ENCODE peak calls at places on chromosomes 4 and X, in five cellular contexts. One of them, this sample, is unnamed.
A peak's percentile ranks its signal among the peaks of the same experiment; 100 is the strongest.

GRCh38 chrX:135420831-135421230 is 913 bp upstream of the SMIM10L2A start:
- DNase-seq in GM23248: no peak
- DNase-seq in OCI-LY7: no peak
- DNase-seq in aorta: no peak
- DNase-seq in thoracic aorta: no peak
- DNase-seq in this sample: no peak

GRCh38 chr4:107854326-107855030 is 29.7 kb downstream of the SGMS2 start:
- DNase-seq in OCI-LY7: no peak
- DNase-seq in aorta: no peak
- DNase-seq in GM23248: peak; percentile 81
- DNase-seq in thoracic aorta: no peak
- DNase-seq in this sample: no peak

GRCh38 chrX:96692911-96693310 is 8.3 kb downstream of the DIAPH2 start:
- DNase-seq in thoracic aorta: no peak
- DNase-seq in OCI-LY7: no peak
- DNase-seq in GM23248: peak; percentile 49
- DNase-seq in aorta: no peak
- DNase-seq in this sample: no peak

GRCh38 chr4:42671431-42672194 is 14.7 kb upstream of the ATP8A1 start:
- DNase-seq in GM23248: no peak
- DNase-seq in thoracic aorta: no peak
- DNase-seq in aorta: no peak
- DNase-seq in OCI-LY7: peak; percentile 74
- DNase-seq in this sample: no peak

GRCh38 chr4:54315561-54315960 is 86.5 kb downstream of the PDGFRA start:
- DNase-seq in thoracic aorta: no peak
- DNase-seq in OCI-LY7: peak; percentile 72
- DNase-seq in aorta: no peak
- DNase-seq in GM23248: no peak
- DNase-seq in this sample: no peak

GRCh38 chr4:88320780-88321373 is 36.5 kb upstream of the PPM1K start:
- DNase-seq in GM23248: peak; percentile 3
- DNase-seq in thoracic aorta: no peak
- DNase-seq in OCI-LY7: peak; percentile 89
- DNase-seq in aorta: no peak
- DNase-seq in this sample: no peak

GRCh38 chr4:10108391-10108790 is 8.2 kb downstream of the WDR1 start:
- DNase-seq in aorta: no peak
- DNase-seq in OCI-LY7: no peak
- DNase-seq in thoracic aorta: no peak
- DNase-seq in GM23248: peak; percentile 30
- DNase-seq in this sample: no peak

GRCh38 chr4:107071108-107071507 is 35.0 kb upstream of the DKK2 start:
- DNase-seq in aorta: no peak
- DNase-seq in thoracic aorta: no peak
- DNase-seq in OCI-LY7: no peak
- DNase-seq in GM23248: no peak
- DNase-seq in this sample: no peak

GRCh38 chr4:11151500-11151899 is 277.2 kb downstream of the HS3ST1 start:
- DNase-seq in thoracic aorta: no peak
- DNase-seq in OCI-LY7: no peak
- DNase-seq in aorta: no peak
- DNase-seq in GM23248: no peak
- DNase-seq in this sample: no peak

GRCh38 chr4:77073981-77074865 is 1.6 kb downstream of the CCNI start:
- DNase-seq in GM23248: peak; percentile 44
- DNase-seq in aorta: no peak
- DNase-seq in thoracic aorta: no peak
- DNase-seq in OCI-LY7: no peak
- DNase-seq in this sample: no peak

GRCh38 chrX:115690554-115691216 is 129.7 kb downstream of the PLS3 start:
- DNase-seq in aorta: peak; percentile 40
- DNase-seq in GM23248: peak; percentile 89
- DNase-seq in thoracic aorta: peak; percentile 23
- DNase-seq in OCI-LY7: peak; percentile 31
- DNase-seq in this sample: no peak

GRCh38 chrX:37686979-37687378 is 1.4 kb downstream of the XK start:
- DNase-seq in aorta: no peak
- DNase-seq in OCI-LY7: no peak
- DNase-seq in thoracic aorta: no peak
- DNase-seq in GM23248: no peak
- DNase-seq in this sample: no peak

GRCh38 chrX:16797841-16798240 is 11.6 kb downstream of the TXLNG start:
- DNase-seq in aorta: no peak
- DNase-seq in thoracic aorta: no peak
- DNase-seq in OCI-LY7: no peak
- DNase-seq in GM23248: peak; percentile 41
- DNase-seq in this sample: no peak

GRCh38 chr4:151197258-151197657 is 79.7 kb upstream of the PRSS48 start:
- DNase-seq in GM23248: peak; percentile 95
- DNase-seq in aorta: no peak
- DNase-seq in OCI-LY7: no peak
- DNase-seq in thoracic aorta: no peak
- DNase-seq in this sample: no peak

GRCh38 chr4:3375688-3376087 is 66.1 kb upstream of the HGFAC start:
- DNase-seq in thoracic aorta: no peak
- DNase-seq in GM23248: peak; percentile 97
- DNase-seq in OCI-LY7: no peak
- DNase-seq in aorta: peak; percentile 82
- DNase-seq in this sample: no peak

GRCh38 chrX:34866636-34867035 is 76.0 kb upstream of the FAM47B start:
- DNase-seq in thoracic aorta: no peak
- DNase-seq in OCI-LY7: no peak
- DNase-seq in GM23248: peak; percentile 19
- DNase-seq in aorta: no peak
- DNase-seq in this sample: no peak
- H3K9me3 ChIP-seq in thoracic aorta: no peaks in the 10 kb centered on the region
- H3K9me3 ChIP-seq in OCI-LY7: no peaks in the 10 kb centered on the region
- H3K9me3 ChIP-seq in GM23248: no peaks in the 10 kb centered on the region
- H3K9me3 ChIP-seq in aorta: no peaks in the 10 kb centered on the region
- H3K9me3 ChIP-seq in this sample: no peaks in the 10 kb centered on the region

DNA sequence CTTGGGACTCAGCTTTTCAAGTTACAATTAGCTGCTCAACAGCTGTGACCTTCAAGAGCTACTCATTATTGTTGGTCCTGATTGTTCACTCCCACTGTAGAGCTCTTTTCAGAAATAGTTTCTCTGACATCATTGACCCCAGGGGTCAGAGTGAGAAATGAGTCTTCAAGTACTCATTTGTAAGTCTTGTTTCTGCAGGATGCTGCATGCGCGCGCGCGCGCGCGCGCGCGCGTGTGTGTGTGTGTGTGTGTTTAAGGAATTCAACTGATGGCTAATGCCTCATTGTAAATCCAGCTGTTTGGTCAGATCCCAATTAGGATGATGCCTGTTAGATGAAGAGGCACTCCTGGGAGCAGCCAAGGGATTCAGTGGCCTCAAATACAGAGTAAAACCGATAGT is 332.2 kb downstream of the ADGRL3 start:
- DNase-seq in thoracic aorta: no peak
- DNase-seq in OCI-LY7: no peak
- DNase-seq in aorta: no peak
- DNase-seq in GM23248: no peak
- DNase-seq in this sample: no peak
- H3K9me3 ChIP-seq in thoracic aorta: no peaks in the 10 kb centered on the region
- H3K9me3 ChIP-seq in OCI-LY7: no peaks in the 10 kb centered on the region
- H3K9me3 ChIP-seq in aorta: no peaks in the 10 kb centered on the region
- H3K9me3 ChIP-seq in GM23248: no peaks in the 10 kb centered on the region
- H3K9me3 ChIP-seq in this sample: no peaks in the 10 kb centered on the region

GRCh38 chr4:175147233-175147632 is 229.1 kb downstream of the ADAM29 start:
- DNase-seq in GM23248: no peak
- DNase-seq in thoracic aorta: no peak
- DNase-seq in OCI-LY7: no peak
- DNase-seq in aorta: peak; percentile 64
- DNase-seq in this sample: no peak

GRCh38 chr4:175146799-175147198 is 228.6 kb downstream of the ADAM29 start:
- DNase-seq in thoracic aorta: no peak
- DNase-seq in OCI-LY7: no peak
- DNase-seq in GM23248: no peak
- DNase-seq in aorta: peak; percentile 51
- DNase-seq in this sample: no peak
- H3K9me3 ChIP-seq in thoracic aorta: no peaks in the 10 kb centered on the region
- H3K9me3 ChIP-seq in OCI-LY7: peaks cover 4% of the 10 kb centered on the region
- H3K9me3 ChIP-seq in GM23248: no peaks in the 10 kb centered on the region
- H3K9me3 ChIP-seq in aorta: no peaks in the 10 kb centered on the region
- H3K9me3 ChIP-seq in this sample: no peaks in the 10 kb centered on the region

GRCh38 chr4:116499-116898 is 7.8 kb upstream of the ZNF718 start:
- DNase-seq in OCI-LY7: no peak
- DNase-seq in thoracic aorta: no peak
- DNase-seq in GM23248: no peak
- DNase-seq in aorta: no peak
- DNase-seq in this sample: no peak
- H3K9me3 ChIP-seq in OCI-LY7: no peaks in the 10 kb centered on the region
- H3K9me3 ChIP-seq in thoracic aorta: no peaks in the 10 kb centered on the region
- H3K9me3 ChIP-seq in GM23248: no peaks in the 10 kb centered on the region
- H3K9me3 ChIP-seq in aorta: peaks cover 4% of the 10 kb centered on the region
- H3K9me3 ChIP-seq in this sample: peaks cover 5% of the 10 kb centered on the region

GRCh38 chr4:386708-387105 is 49.1 kb downstream of the ZNF141 start:
- DNase-seq in GM23248: no peak
- DNase-seq in aorta: no peak
- DNase-seq in OCI-LY7: no peak
- DNase-seq in thoracic aorta: no peak
- DNase-seq in this sample: no peak
- H3K9me3 ChIP-seq in GM23248: no peaks in the 10 kb centered on the region
- H3K9me3 ChIP-seq in aorta: peaks cover 21% of the 10 kb centered on the region
- H3K9me3 ChIP-seq in OCI-LY7: peaks cover 62% of the 10 kb centered on the region
- H3K9me3 ChIP-seq in thoracic aorta: peaks cover 86% of the 10 kb centered on the region
- H3K9me3 ChIP-seq in this sample: peaks cover 26% of the 10 kb centered on the region

GRCh38 chr4:48949518-48950207 is 36.4 kb upstream of the CWH43 start:
- DNase-seq in aorta: no peak
- DNase-seq in OCI-LY7: no peak
- DNase-seq in thoracic aorta: no peak
- DNase-seq in GM23248: peak; percentile 87
- DNase-seq in this sample: no peak

GRCh38 chr4:48945981-48946380 is 39.4 kb upstream of the OCIAD2 start:
- DNase-seq in OCI-LY7: no peak
- DNase-seq in GM23248: no peak
- DNase-seq in aorta: no peak
- DNase-seq in thoracic aorta: no peak
- DNase-seq in this sample: no peak

GRCh38 chr4:48949086-48949485 is 37.0 kb upstream of the CWH43 start:
- DNase-seq in OCI-LY7: no peak
- DNase-seq in thoracic aorta: no peak
- DNase-seq in GM23248: peak; percentile 24
- DNase-seq in aorta: no peak
- DNase-seq in this sample: no peak

GRCh38 chr4:48944659-48945290 is 38.2 kb upstream of the OCIAD2 start:
- DNase-seq in aorta: no peak
- DNase-seq in GM23248: no peak
- DNase-seq in OCI-LY7: peak; percentile 37
- DNase-seq in thoracic aorta: no peak
- DNase-seq in this sample: peak; percentile 8

GRCh38 chr4:48947731-48948130 is 38.3 kb upstream of the CWH43 start:
- DNase-seq in thoracic aorta: no peak
- DNase-seq in aorta: no peak
- DNase-seq in GM23248: no peak
- DNase-seq in OCI-LY7: no peak
- DNase-seq in this sample: no peak
- H3K9me3 ChIP-seq in thoracic aorta: no peaks in the 10 kb centered on the region
- H3K9me3 ChIP-seq in aorta: no peaks in the 10 kb centered on the region
- H3K9me3 ChIP-seq in GM23248: no peaks in the 10 kb centered on the region
- H3K9me3 ChIP-seq in OCI-LY7: no peaks in the 10 kb centered on the region
- H3K9me3 ChIP-seq in this sample: no peaks in the 10 kb centered on the region

DNA sequence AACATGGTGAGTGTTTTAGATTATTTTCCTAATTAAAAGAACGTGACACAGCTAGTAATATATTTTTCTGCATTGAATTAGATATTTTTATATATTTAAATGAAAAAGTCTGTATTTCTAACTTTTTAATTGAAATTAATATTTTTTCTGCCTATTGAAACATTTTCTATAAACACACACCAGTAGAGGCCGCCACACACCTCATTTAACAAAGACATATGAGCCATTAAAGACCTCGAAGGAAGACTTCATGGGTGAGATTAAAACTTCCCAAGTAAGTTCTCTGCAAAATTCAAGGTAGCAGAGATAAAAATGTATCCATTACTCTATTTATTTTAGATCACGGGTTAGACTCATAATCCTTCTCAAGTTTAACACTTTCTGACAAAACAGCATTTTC is 8.3 kb downstream of the SLITRK2 start:
- DNase-seq in OCI-LY7: peak; percentile 1
- DNase-seq in aorta: no peak
- DNase-seq in GM23248: peak; percentile 27
- DNase-seq in thoracic aorta: no peak
- DNase-seq in this sample: no peak
- H3K9me3 ChIP-seq in OCI-LY7: no peaks in the 10 kb centered on the region
- H3K9me3 ChIP-seq in aorta: no peaks in the 10 kb centered on the region
- H3K9me3 ChIP-seq in GM23248: no peaks in the 10 kb centered on the region
- H3K9me3 ChIP-seq in thoracic aorta: no peaks in the 10 kb centered on the region
- H3K9me3 ChIP-seq in this sample: no peaks in the 10 kb centered on the region

DNA sequence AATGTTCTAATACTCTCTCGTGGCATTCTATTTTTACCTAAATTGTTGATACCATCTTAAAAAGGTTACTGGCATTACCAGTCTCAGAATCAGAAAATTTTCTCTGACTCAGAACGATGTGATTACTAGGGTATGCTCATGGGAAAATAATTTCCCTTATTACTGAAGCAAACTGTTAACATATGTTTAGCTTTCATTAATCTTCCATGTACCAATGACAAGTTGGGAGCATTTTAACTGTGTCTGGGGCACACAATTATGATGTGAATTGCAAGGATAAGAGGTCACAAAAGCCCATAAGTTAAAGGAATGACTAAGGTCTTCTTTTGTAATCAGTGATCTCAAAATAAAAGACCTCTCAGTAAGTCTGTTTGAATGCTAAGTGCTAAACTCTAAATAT is 1254.6 kb downstream of the PCDH18 start:
- DNase-seq in OCI-LY7: no peak
- DNase-seq in aorta: no peak
- DNase-seq in GM23248: no peak
- DNase-seq in thoracic aorta: no peak
- DNase-seq in this sample: no peak
- H3K9me3 ChIP-seq in OCI-LY7: no peaks in the 10 kb centered on the region
- H3K9me3 ChIP-seq in aorta: no peaks in the 10 kb centered on the region
- H3K9me3 ChIP-seq in GM23248: peaks cover 4% of the 10 kb centered on the region
- H3K9me3 ChIP-seq in thoracic aorta: no peaks in the 10 kb centered on the region
- H3K9me3 ChIP-seq in this sample: no peaks in the 10 kb centered on the region